ENCODE peak calls at places on chromosomes 16 and 17, in four cellular contexts. One of them, this sample, is unnamed.

GRCh38 chr17:34758747-34759146 is 179.4 kb downstream of the TMEM132E start:
- DNase-seq in stimulated activated CD4-positive, alpha-beta T cell treated with anti-CD3 and anti-CD28 coated beads, Interleukin-15, amount 100 ng/mL, for 1 hour: no peak
- DNase-seq in NCI-H1436: no peak
- DNase-seq in activated CD4-positive, CD25-positive, alpha-beta regulatory T cell: no peak
- DNase-seq in this sample: no peak

GRCh38 chr17:80762076-80762475 is 217.4 kb downstream of the RPTOR start:
- DNase-seq in stimulated activated CD4-positive, alpha-beta T cell treated with anti-CD3 and anti-CD28 coated beads, Interleukin-15, amount 100 ng/mL, for 1 hour: no peak
- DNase-seq in NCI-H1436: no peak
- DNase-seq in activated CD4-positive, CD25-positive, alpha-beta regulatory T cell: no peak
- DNase-seq in this sample: no peak

GRCh38 chr16:89308391-89309333 is 91.2 kb downstream of the ZNF778 start:
- DNase-seq in stimulated activated CD4-positive, alpha-beta T cell treated with anti-CD3 and anti-CD28 coated beads, Interleukin-15, amount 100 ng/mL, for 1 hour: peak
- DNase-seq in NCI-H1436: no peak
- DNase-seq in activated CD4-positive, CD25-positive, alpha-beta regulatory T cell: no peak
- DNase-seq in this sample: no peak

GRCh38 chr16:12614662-12615278 is 188.9 kb downstream of the CPPED1 start:
- DNase-seq in stimulated activated CD4-positive, alpha-beta T cell treated with anti-CD3 and anti-CD28 coated beads, Interleukin-15, amount 100 ng/mL, for 1 hour: no peak
- DNase-seq in NCI-H1436: no peak
- DNase-seq in activated CD4-positive, CD25-positive, alpha-beta regulatory T cell: no peak
- DNase-seq in this sample: no peak

GRCh38 chr16:75023019-75023418 is 24.2 kb downstream of the ZNRF1 start:
- DNase-seq in stimulated activated CD4-positive, alpha-beta T cell treated with anti-CD3 and anti-CD28 coated beads, Interleukin-15, amount 100 ng/mL, for 1 hour: no peak
- DNase-seq in NCI-H1436: no peak
- DNase-seq in activated CD4-positive, CD25-positive, alpha-beta regulatory T cell: no peak
- DNase-seq in this sample: no peak

GRCh38 chr16:48525201-48526057 is 84.6 kb downstream of the N4BP1 start:
- DNase-seq in stimulated activated CD4-positive, alpha-beta T cell treated with anti-CD3 and anti-CD28 coated beads, Interleukin-15, amount 100 ng/mL, for 1 hour: no peak
- DNase-seq in NCI-H1436: no peak
- DNase-seq in activated CD4-positive, CD25-positive, alpha-beta regulatory T cell: no peak
- DNase-seq in this sample: no peak

GRCh38 chr17:10614536-10615155 is 42.5 kb downstream of the MYH3 start:
- DNase-seq in stimulated activated CD4-positive, alpha-beta T cell treated with anti-CD3 and anti-CD28 coated beads, Interleukin-15, amount 100 ng/mL, for 1 hour: no peak
- DNase-seq in NCI-H1436: peak
- DNase-seq in activated CD4-positive, CD25-positive, alpha-beta regulatory T cell: no peak
- DNase-seq in this sample: peak

GRCh38 chr17:40859536-40859935 is 7.5 kb downstream of the KRT12 start:
- DNase-seq in stimulated activated CD4-positive, alpha-beta T cell treated with anti-CD3 and anti-CD28 coated beads, Interleukin-15, amount 100 ng/mL, for 1 hour: no peak
- DNase-seq in NCI-H1436: no peak
- DNase-seq in activated CD4-positive, CD25-positive, alpha-beta regulatory T cell: no peak
- DNase-seq in this sample: no peak

GRCh38 chr17:2965621-2966275 is 97.7 kb downstream of the OR1D5 start:
- DNase-seq in stimulated activated CD4-positive, alpha-beta T cell treated with anti-CD3 and anti-CD28 coated beads, Interleukin-15, amount 100 ng/mL, for 1 hour: no peak
- DNase-seq in NCI-H1436: no peak
- DNase-seq in activated CD4-positive, CD25-positive, alpha-beta regulatory T cell: no peak
- DNase-seq in this sample: no peak